ENCODE peak calls at places on chromosomes 5 and 9, in ten cellular contexts. M, C, O, W, T, D, Q, K, L and S are unnamed samples.

GRCh38 chr9:72894342-72894741 is 58.5 kb downstream of the ALDH1A1 start:
- DNase-seq in K (no peak), O (no peak), C (no peak), T (no peak), M (no peak), W (no peak), D (no peak), L (no peak), Q (no peak), S (no peak)

GRCh38 chr9:21684831-21685362 is 117.5 kb upstream of the MTAP start:
- DNase-seq in O (peak; percentile 42), D (no peak), C (no peak), M (peak; percentile 69), T (peak; percentile 70), L (no peak), W (peak; percentile 99), Q (no peak), K (no peak), S (no peak)

GRCh38 chr9:18362901-18363685 is 110.9 kb upstream of the ADAMTSL1 start:
- DNase-seq in W (no peak), O (no peak), M (no peak), D (no peak), T (no peak), K (no peak), C (peak; percentile 2), Q (peak; percentile 10), L (no peak), S (no peak)

GRCh38 chr5:73826761-73827450 is 200.9 kb downstream of the ARHGEF28 start:
- DNase-seq in T (no peak), C (no peak), Q (no peak), O (peak; percentile 90), L (no peak), D (no peak), K (no peak), M (peak; percentile 83), W (no peak), S (no peak)

GRCh38 chr5:138655530-138656245 is 80.5 kb upstream of the HSPA9 start:
- DNase-seq in Q (no peak), M (no peak), O (peak; percentile 65), C (no peak), L (no peak), W (no peak), K (no peak), D (peak; percentile 75), T (no peak), S (no peak)

GRCh38 chr5:176995896-176996767 is 10.4 kb downstream of the UIMC1 start:
- DNase-seq in C (no peak), K (no peak), D (no peak), W (no peak), M (no peak), T (no peak), O (no peak), Q (no peak), L (no peak), S (no peak)

GRCh38 chr5:170813231-170813630 is 29.7 kb downstream of the GABRP start:
- DNase-seq in M (no peak), Q (no peak), O (no peak), K (no peak), L (no peak), W (no peak), T (no peak), C (no peak), D (no peak), S (no peak)

GRCh38 chr5:121962347-121962670 is 534 bp downstream of the SRFBP1 start:
- DNase-seq in C (peak; percentile 10), D (no peak), Q (no peak), O (no peak), K (no peak), W (no peak), M (no peak), T (no peak), L (no peak), S (peak; percentile 4)

GRCh38 chr5:62587737-62588136 is 9.1 kb downstream of the LRRC70 start:
- DNase-seq in D (no peak), W (no peak), K (no peak), M (no peak), O (no peak), T (no peak), L (no peak), C (no peak), Q (no peak), S (no peak)

GRCh38 chr5:153632748-153633290 is 142.3 kb downstream of the GRIA1 start:
- DNase-seq in T (no peak), L (no peak), O (no peak), W (no peak), Q (no peak), K (no peak), M (no peak), D (no peak), C (no peak), S (no peak)

GRCh38 chr5:16659536-16659935 is 42.7 kb upstream of the RETREG1 start:
- DNase-seq in W (no peak), T (no peak), M (no peak), O (no peak), D (no peak), Q (no peak), C (no peak), K (no peak), L (no peak), S (no peak)

GRCh38 chr5:22316291-22316690 is 536.9 kb downstream of the CDH12 start:
- DNase-seq in C (no peak), Q (no peak), W (no peak), O (no peak), D (no peak), K (no peak), T (no peak), L (no peak), M (no peak), S (no peak)

GRCh38 chr5:22319798-22320197 is 533.3 kb downstream of the CDH12 start:
- DNase-seq in C (no peak), M (no peak), O (no peak), D (no peak), W (no peak), T (no peak), L (no peak), Q (no peak), K (no peak), S (no peak)

GRCh38 chr5:22314548-22314947 is 538.6 kb downstream of the CDH12 start:
- DNase-seq in D (no peak), Q (no peak), W (no peak), K (no peak), O (no peak), L (no peak), C (no peak), M (no peak), T (no peak), S (no peak)
- TF ChIP-seq POLR2A in D (no peak), Q (no peak), W (no peak), K (no peak), O (no peak), L (no peak), C (no peak), M (no peak), T (no peak), S (no peak)

DNA sequence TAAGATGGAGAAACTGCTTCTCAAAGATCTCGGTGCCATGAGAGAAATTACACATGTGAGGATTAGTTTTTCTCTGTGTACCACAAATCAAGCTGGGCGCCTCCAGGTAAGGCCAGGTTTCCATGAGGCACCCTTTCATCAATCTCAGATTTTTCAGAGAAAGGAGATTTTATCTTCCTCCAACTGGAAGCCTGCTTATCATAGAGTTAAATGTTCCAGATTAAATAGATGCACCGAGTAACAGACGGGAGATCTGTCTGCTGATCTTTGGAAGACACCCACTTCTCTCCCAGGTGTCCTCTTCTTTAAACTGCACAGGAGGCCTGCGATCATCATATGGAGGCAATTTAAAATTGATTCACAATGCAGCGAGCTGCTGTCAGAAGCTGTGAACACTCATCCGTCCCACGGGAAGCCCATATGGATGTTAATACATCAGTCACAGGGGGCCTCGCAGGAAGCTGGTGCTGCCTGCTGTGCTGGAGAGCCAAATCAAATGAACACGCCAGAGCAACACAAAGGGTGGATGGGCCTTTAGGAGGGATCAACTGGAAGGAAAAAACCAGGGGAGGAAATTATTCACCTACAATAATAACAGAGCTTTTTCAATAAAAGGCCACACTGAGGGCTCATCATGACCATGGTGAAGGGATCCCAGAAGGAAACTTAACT is 93.3 kb downstream of the TLE1 start:
- DNase-seq in C (no peak), T (no peak), L (no peak), Q (no peak), O (no peak), W (no peak), M (no peak), D (no peak), K (no peak), S (no peak)
- TF ChIP-seq POLR2AphosphoS5 in C (no peak), T (no peak), L (no peak), Q (no peak), O (no peak), W (no peak), M (no peak), D (no peak), K (no peak), S (no peak)

DNA sequence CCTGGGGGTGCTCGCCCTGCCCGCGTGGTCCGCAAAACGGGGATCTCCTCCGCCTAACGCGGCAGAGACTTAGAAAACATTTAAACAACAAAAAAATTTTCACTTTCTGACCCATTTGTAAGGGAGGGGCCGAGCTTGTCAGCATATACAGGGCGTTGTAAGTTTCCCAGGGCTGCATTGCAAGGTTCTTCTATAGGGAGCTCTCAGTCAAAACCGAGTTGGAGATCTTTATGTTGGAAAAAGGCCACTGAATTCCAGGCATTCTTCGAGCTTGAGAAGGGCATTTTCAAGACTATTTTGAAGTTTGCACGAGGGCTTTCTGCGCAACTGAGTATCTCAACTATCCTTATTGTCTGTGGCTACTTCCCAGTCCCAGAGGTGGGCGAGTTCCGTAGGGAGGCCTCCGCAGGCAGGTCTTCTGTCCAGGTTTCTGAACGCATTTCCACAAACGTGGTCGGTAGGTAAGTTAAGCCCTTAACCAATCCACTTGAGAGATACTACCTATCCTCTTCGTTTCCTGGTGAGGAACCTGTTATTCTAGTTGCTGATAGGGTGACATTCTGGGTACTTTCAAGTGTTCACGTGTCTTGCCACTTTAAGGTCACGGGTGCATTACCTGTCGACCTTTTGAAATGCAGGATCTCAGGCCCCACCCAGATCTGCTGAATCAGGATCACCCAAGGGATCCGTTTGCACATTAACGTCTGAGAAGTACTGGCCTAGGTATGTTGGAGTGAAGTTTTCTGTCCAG is 51.5 kb upstream of the TJP2 start:
- DNase-seq in T (peak; percentile 47), K (no peak), M (peak; percentile 30), D (no peak), Q (peak; percentile 66), C (peak; percentile 25), L (no peak), O (no peak), W (peak; percentile 80), S (no peak)
- TF ChIP-seq POLR2A in T (no peak), K (no peak), M (no peak), D (peak; percentile 48), Q (peak; percentile 80), C (no peak), L (no peak), O (no peak), W (no peak), S (no peak)

DNA sequence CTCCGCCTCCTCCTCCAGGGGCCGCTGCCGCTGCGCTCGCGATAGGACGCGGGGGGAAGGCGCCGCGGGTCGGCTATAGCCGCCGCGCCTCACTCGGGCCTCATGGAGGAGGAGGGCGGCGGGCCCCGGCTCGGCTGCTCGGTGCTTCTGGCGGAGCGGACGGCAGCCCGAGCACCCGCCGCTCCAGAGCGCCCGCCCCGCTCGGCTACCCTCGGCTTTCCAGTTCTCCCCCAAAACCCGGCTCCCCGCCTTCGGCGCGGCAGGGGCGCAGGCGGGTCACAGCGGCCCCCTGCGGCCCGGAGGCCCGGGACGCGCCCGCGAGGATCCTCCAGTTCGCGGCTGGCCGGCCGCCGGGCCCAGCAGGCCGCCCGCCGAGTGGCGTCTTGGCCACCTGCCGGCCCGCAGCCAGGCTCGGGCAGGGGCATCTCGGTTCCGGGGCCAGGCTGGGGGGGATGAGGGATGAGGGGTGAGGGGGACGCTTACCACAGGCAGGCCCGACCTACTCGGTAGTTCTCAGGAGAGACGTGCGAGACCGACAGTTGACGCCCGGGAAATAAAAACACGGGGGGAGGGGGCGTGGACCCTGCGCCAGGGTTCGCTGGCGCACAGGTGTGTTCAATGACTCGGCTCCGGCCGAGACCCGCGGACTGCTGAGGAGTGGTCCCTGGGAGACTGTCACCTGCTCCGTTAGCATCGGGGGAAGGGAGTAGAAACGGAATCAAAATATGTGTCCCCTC is at the start of gene PAIP1:
- DNase-seq in T (peak; percentile 78), O (peak; percentile 57), Q (peak; percentile 83), W (peak; percentile 64), C (peak; percentile 75), K (peak; percentile 92), L (peak; percentile 97), M (peak; percentile 73), D (peak; percentile 91), S (peak; percentile 77)
- TF ChIP-seq POLR2AphosphoS5 in T (no peak), O (no peak), Q (peak; percentile 52), W (peak; percentile 62), C (peak; percentile 75), K (no peak), L (peak; percentile 82), M (no peak), D (peak; percentile 46), S (peak; percentile 84)